ENCODE peak calls at places on chromosomes 6 and 20, in six cellular contexts. P is T-helper 2 cell; U is activated naive CD4-positive, alpha-beta T cell; C is smooth muscle cell of the brain vasculature; O is AG08396; Q is AG09309. B is an unnamed sample.

GRCh38 chr6:157099912-157100593 is 223.3 kb downstream of the TMEM242 start:
- DNase-seq in C (no peak), P (peak; percentile 92), O (no peak), U (no peak), Q (no peak), B (no peak)

GRCh38 chr20:41497186-41497895 is 120.8 kb downstream of the CHD6 start:
- DNase-seq in O (peak; percentile 39), U (no peak), P (no peak), C (no peak), Q (no peak), B (no peak)

GRCh38 chr6:52116605-52116948 is 29.2 kb upstream of the PKHD1 start:
- DNase-seq in P (no peak), O (no peak), U (no peak), C (no peak), Q (no peak), B (no peak)

GRCh38 chr6:33112148-33112547 is 36.4 kb downstream of the HLA-DPB1 start:
- DNase-seq in O (peak; percentile 85), C (no peak), P (peak; percentile 63), U (no peak), Q (no peak), B (peak; percentile 9)

GRCh38 chr20:63103402-63104311 is 96.9 kb upstream of the BHLHE23 start:
- DNase-seq in Q (no peak), C (no peak), P (peak; percentile 31), U (no peak), O (no peak), B (no peak)

GRCh38 chr6:65170273-65170672 is 536.8 kb downstream of the EYS start:
- DNase-seq in O (peak; percentile 5), P (no peak), U (no peak), C (no peak), Q (no peak), B (no peak)

GRCh38 chr20:19903168-19903676 is 113.9 kb upstream of the NAA20 start:
- DNase-seq in C (no peak), U (no peak), Q (no peak), O (peak; percentile 69), P (peak; percentile 58), B (no peak)

GRCh38 chr6:157107915-157108651 is 215.2 kb downstream of the TMEM242 start:
- DNase-seq in U (no peak), P (peak; percentile 87), O (peak; percentile 65), Q (peak; percentile 83), C (peak; percentile 54), B (peak; percentile 89)

GRCh38 chr6:17031961-17032360 is 69.9 kb upstream of the STMND1 start:
- DNase-seq in O (no peak), Q (no peak), C (no peak), U (no peak), P (no peak), B (no peak)

GRCh38 chr6:25389501-25389900 is 110.3 kb downstream of the CARMIL1 start:
- DNase-seq in P (no peak), O (peak; percentile 13), Q (peak; percentile 28), U (no peak), C (no peak), B (no peak)

GRCh38 chr6:29858006-29858405 is 30.4 kb downstream of the HLA-G start:
- DNase-seq in C (no peak), U (no peak), O (no peak), Q (no peak), P (no peak), B (no peak)

GRCh38 chr6:92910636-92911035 is 508.7 kb downstream of the EPHA7 start:
- DNase-seq in P (no peak), U (no peak), C (no peak), O (no peak), Q (no peak), B (no peak)

B was measured in BJ.